ENCODE peak calls at places on chromosomes 7 and 10, in seven cellular contexts. One of them, this sample, is unnamed.
A peak's percentile ranks its signal among the peaks of the same experiment; 100 is the strongest.

GRCh38 chr7:33054261-33054964 is 8.2 kb downstream of the NT5C3A start:
- DNase-seq in H1: no peak
- DNase-seq in HCT116: no peak
- DNase-seq in esophagus muscularis mucosa: no peak
- DNase-seq in upper lobe of left lung: no peak
- DNase-seq in suprapubic skin: no peak
- DNase-seq in transverse colon: no peak
- DNase-seq in this sample: no peak

GRCh38 chr10:71569775-71570588 is 149.6 kb downstream of the C10orf105 start:
- DNase-seq in suprapubic skin: peak; percentile 83
- DNase-seq in esophagus muscularis mucosa: peak; percentile 94
- DNase-seq in transverse colon: peak; percentile 81
- DNase-seq in H1: peak; percentile 59
- DNase-seq in HCT116: peak; percentile 18
- DNase-seq in upper lobe of left lung: no peak
- DNase-seq in this sample: peak; percentile 71

GRCh38 chr7:155000795-155001194 is 2.1 kb downstream of the PAXIP1 start:
- DNase-seq in HCT116: no peak
- DNase-seq in suprapubic skin: no peak
- DNase-seq in transverse colon: peak; percentile 22
- DNase-seq in esophagus muscularis mucosa: no peak
- DNase-seq in H1: no peak
- DNase-seq in upper lobe of left lung: no peak
- DNase-seq in this sample: no peak

GRCh38 chr7:97845622-97846203 is 26.5 kb downstream of the ASNS start:
- DNase-seq in H1: no peak
- DNase-seq in upper lobe of left lung: no peak
- DNase-seq in transverse colon: no peak
- DNase-seq in HCT116: peak; percentile 13
- DNase-seq in esophagus muscularis mucosa: no peak
- DNase-seq in suprapubic skin: no peak
- DNase-seq in this sample: no peak

GRCh38 chr10:86547291-86547690 is 25.7 kb upstream of the WAPL start:
- DNase-seq in HCT116: no peak
- DNase-seq in upper lobe of left lung: no peak
- DNase-seq in esophagus muscularis mucosa: no peak
- DNase-seq in suprapubic skin: no peak
- DNase-seq in transverse colon: no peak
- DNase-seq in H1: no peak
- DNase-seq in this sample: no peak

GRCh38 chr10:10826125-10826524 is 191.5 kb upstream of the CELF2 start:
- DNase-seq in H1: no peak
- DNase-seq in transverse colon: no peak
- DNase-seq in upper lobe of left lung: no peak
- DNase-seq in esophagus muscularis mucosa: no peak
- DNase-seq in HCT116: no peak
- DNase-seq in suprapubic skin: no peak
- DNase-seq in this sample: no peak

GRCh38 chr7:151727579-151728285 is 149.2 kb downstream of the PRKAG2 start:
- DNase-seq in H1: peak; percentile 54
- DNase-seq in esophagus muscularis mucosa: peak; percentile 96
- DNase-seq in suprapubic skin: peak; percentile 95
- DNase-seq in upper lobe of left lung: peak; percentile 88
- DNase-seq in transverse colon: peak; percentile 66
- DNase-seq in HCT116: peak; percentile 91
- DNase-seq in this sample: peak; percentile 58

GRCh38 chr10:100670828-100671479 is 74.4 kb upstream of the PAX2 start:
- DNase-seq in esophagus muscularis mucosa: no peak
- DNase-seq in upper lobe of left lung: peak; percentile 93
- DNase-seq in transverse colon: peak; percentile 27
- DNase-seq in H1: no peak
- DNase-seq in HCT116: no peak
- DNase-seq in suprapubic skin: no peak
- DNase-seq in this sample: no peak

GRCh38 chr7:44212018-44212417 is 11.2 kb downstream of the YKT6 start:
- DNase-seq in transverse colon: no peak
- DNase-seq in suprapubic skin: peak; percentile 33
- DNase-seq in esophagus muscularis mucosa: no peak
- DNase-seq in HCT116: no peak
- DNase-seq in H1: no peak
- DNase-seq in upper lobe of left lung: no peak
- DNase-seq in this sample: no peak

GRCh38 chr7:135959655-135960363 is 17.4 kb downstream of the MTPN start:
- DNase-seq in upper lobe of left lung: no peak
- DNase-seq in transverse colon: no peak
- DNase-seq in esophagus muscularis mucosa: no peak
- DNase-seq in HCT116: no peak
- DNase-seq in H1: no peak
- DNase-seq in suprapubic skin: no peak
- DNase-seq in this sample: no peak

GRCh38 chr10:126524526-126524925 is 136.2 kb upstream of the ADAM12 start:
- DNase-seq in HCT116: no peak
- DNase-seq in upper lobe of left lung: no peak
- DNase-seq in suprapubic skin: no peak
- DNase-seq in esophagus muscularis mucosa: no peak
- DNase-seq in transverse colon: no peak
- DNase-seq in H1: no peak
- DNase-seq in this sample: no peak

GRCh38 chr7:142611566-142612250 is 137.6 kb upstream of the PRSS1 start:
- DNase-seq in upper lobe of left lung: no peak
- DNase-seq in suprapubic skin: no peak
- DNase-seq in HCT116: no peak
- DNase-seq in H1: no peak
- DNase-seq in transverse colon: no peak
- DNase-seq in esophagus muscularis mucosa: no peak
- DNase-seq in this sample: no peak

GRCh38 chr10:114718386-114718785 is 60.3 kb upstream of the ABLIM1 start:
- DNase-seq in HCT116: no peak
- DNase-seq in suprapubic skin: no peak
- DNase-seq in upper lobe of left lung: no peak
- DNase-seq in transverse colon: no peak
- DNase-seq in H1: no peak
- DNase-seq in esophagus muscularis mucosa: no peak
- DNase-seq in this sample: no peak

GRCh38 chr7:18760046-18760445 is 264.5 kb downstream of the HDAC9 start:
- DNase-seq in upper lobe of left lung: no peak
- DNase-seq in transverse colon: no peak
- DNase-seq in suprapubic skin: no peak
- DNase-seq in HCT116: no peak
- DNase-seq in H1: no peak
- DNase-seq in esophagus muscularis mucosa: no peak
- DNase-seq in this sample: no peak

GRCh38 chr7:132354527-132354926 is 221.7 kb downstream of the PLXNA4 start:
- DNase-seq in transverse colon: no peak
- DNase-seq in suprapubic skin: no peak
- DNase-seq in upper lobe of left lung: no peak
- DNase-seq in esophagus muscularis mucosa: no peak
- DNase-seq in H1: no peak
- DNase-seq in HCT116: no peak
- DNase-seq in this sample: no peak

GRCh38 chr7:117169907-117170306 is 153.0 kb downstream of the WNT2 start:
- DNase-seq in suprapubic skin: no peak
- DNase-seq in HCT116: no peak
- DNase-seq in esophagus muscularis mucosa: no peak
- DNase-seq in upper lobe of left lung: no peak
- DNase-seq in H1: no peak
- DNase-seq in transverse colon: no peak
- DNase-seq in this sample: no peak

GRCh38 chr7:139588632-139589031 is 65.1 kb downstream of the CLEC2L start:
- DNase-seq in HCT116: no peak
- DNase-seq in H1: no peak
- DNase-seq in esophagus muscularis mucosa: peak; percentile 90
- DNase-seq in transverse colon: no peak
- DNase-seq in suprapubic skin: no peak
- DNase-seq in upper lobe of left lung: no peak
- DNase-seq in this sample: no peak

GRCh38 chr7:79458796-79459195 is 5.3 kb upstream of the MAGI2 start:
- DNase-seq in HCT116: no peak
- DNase-seq in esophagus muscularis mucosa: no peak
- DNase-seq in upper lobe of left lung: no peak
- DNase-seq in transverse colon: no peak
- DNase-seq in suprapubic skin: no peak
- DNase-seq in H1: no peak
- DNase-seq in this sample: no peak

GRCh38 chr7:115352375-115352774 is 430.5 kb downstream of the MDFIC start:
- DNase-seq in transverse colon: no peak
- DNase-seq in H1: no peak
- DNase-seq in upper lobe of left lung: no peak
- DNase-seq in HCT116: no peak
- DNase-seq in suprapubic skin: no peak
- DNase-seq in esophagus muscularis mucosa: no peak
- DNase-seq in this sample: no peak

GRCh38 chr7:150383710-150384397 is 4.7 kb downstream of the ZNF775 start:
- DNase-seq in transverse colon: peak; percentile 87
- DNase-seq in upper lobe of left lung: peak; percentile 74
- DNase-seq in suprapubic skin: no peak
- DNase-seq in esophagus muscularis mucosa: no peak
- DNase-seq in HCT116: no peak
- DNase-seq in H1: peak; percentile 94
- DNase-seq in this sample: peak; percentile 44

GRCh38 chr10:14750900-14751575 is 23.7 kb downstream of the FAM107B start:
- DNase-seq in transverse colon: peak; percentile 29
- DNase-seq in upper lobe of left lung: no peak
- DNase-seq in esophagus muscularis mucosa: peak; percentile 79
- DNase-seq in H1: no peak
- DNase-seq in HCT116: no peak
- DNase-seq in suprapubic skin: peak; percentile 71
- DNase-seq in this sample: no peak
- H3K27ac ChIP-seq in transverse colon: peak overlapping the region; percentile 75
- H3K27ac ChIP-seq in upper lobe of left lung: no peak overlapping the region
- H3K27ac ChIP-seq in esophagus muscularis mucosa: peak overlapping the region; percentile 74
- H3K27ac ChIP-seq in H1: no peak overlapping the region
- H3K27ac ChIP-seq in HCT116: no peak overlapping the region
- H3K27ac ChIP-seq in suprapubic skin: peak overlapping the region; percentile 72
- H3K27ac ChIP-seq in this sample: peak overlapping the region; percentile 1

GRCh38 chr10:117218654-117219053 is 21.4 kb downstream of the KCNK18 start:
- DNase-seq in esophagus muscularis mucosa: no peak
- DNase-seq in HCT116: no peak
- DNase-seq in H1: no peak
- DNase-seq in suprapubic skin: no peak
- DNase-seq in upper lobe of left lung: no peak
- DNase-seq in transverse colon: no peak
- DNase-seq in this sample: no peak

GRCh38 chr10:117217196-117217761 is 20.0 kb downstream of the KCNK18 start:
- DNase-seq in upper lobe of left lung: no peak
- DNase-seq in H1: no peak
- DNase-seq in suprapubic skin: peak; percentile 62
- DNase-seq in esophagus muscularis mucosa: no peak
- DNase-seq in HCT116: no peak
- DNase-seq in transverse colon: peak; percentile 32
- DNase-seq in this sample: no peak

GRCh38 chr10:117215079-117215478 is 17.8 kb downstream of the KCNK18 start:
- DNase-seq in upper lobe of left lung: no peak
- DNase-seq in transverse colon: no peak
- DNase-seq in H1: no peak
- DNase-seq in esophagus muscularis mucosa: no peak
- DNase-seq in suprapubic skin: no peak
- DNase-seq in HCT116: no peak
- DNase-seq in this sample: no peak

GRCh38 chr10:117216028-117216427 is 18.7 kb downstream of the KCNK18 start:
- DNase-seq in suprapubic skin: peak; percentile 54
- DNase-seq in esophagus muscularis mucosa: no peak
- DNase-seq in upper lobe of left lung: no peak
- DNase-seq in H1: no peak
- DNase-seq in HCT116: no peak
- DNase-seq in transverse colon: no peak
- DNase-seq in this sample: no peak

GRCh38 chr10:117216611-117217195 is 19.4 kb downstream of the KCNK18 start:
- DNase-seq in esophagus muscularis mucosa: no peak
- DNase-seq in HCT116: peak; percentile 54
- DNase-seq in suprapubic skin: peak; percentile 74
- DNase-seq in transverse colon: peak; percentile 65
- DNase-seq in upper lobe of left lung: peak; percentile 94
- DNase-seq in H1: peak; percentile 59
- DNase-seq in this sample: peak; percentile 46
- TF ChIP-seq POLR2AphosphoS5 in esophagus muscularis mucosa: peak; percentile 27
- TF ChIP-seq POLR2AphosphoS5 in HCT116: no peak
- TF ChIP-seq POLR2AphosphoS5 in suprapubic skin: no peak
- TF ChIP-seq POLR2AphosphoS5 in transverse colon: no peak
- TF ChIP-seq POLR2AphosphoS5 in upper lobe of left lung: no peak
- TF ChIP-seq POLR2AphosphoS5 in H1: no peak
- TF ChIP-seq POLR2AphosphoS5 in this sample: no peak

GRCh38 chr10:13703101-13703818 is 116.5 kb downstream of the PRPF18 start:
- DNase-seq in upper lobe of left lung: no peak
- DNase-seq in transverse colon: no peak
- DNase-seq in HCT116: no peak
- DNase-seq in suprapubic skin: no peak
- DNase-seq in esophagus muscularis mucosa: no peak
- DNase-seq in H1: no peak
- DNase-seq in this sample: no peak

GRCh38 chr10:13705526-13706169 is 118.9 kb downstream of the PRPF18 start:
- DNase-seq in upper lobe of left lung: no peak
- DNase-seq in esophagus muscularis mucosa: no peak
- DNase-seq in HCT116: no peak
- DNase-seq in transverse colon: no peak
- DNase-seq in suprapubic skin: no peak
- DNase-seq in H1: no peak
- DNase-seq in this sample: no peak

GRCh38 chr10:13706175-13706574 is 119.4 kb downstream of the PRPF18 start:
- DNase-seq in transverse colon: no peak
- DNase-seq in HCT116: no peak
- DNase-seq in esophagus muscularis mucosa: no peak
- DNase-seq in H1: no peak
- DNase-seq in upper lobe of left lung: no peak
- DNase-seq in suprapubic skin: no peak
- DNase-seq in this sample: no peak

GRCh38 chr10:13704969-13705368 is 118.2 kb downstream of the PRPF18 start:
- DNase-seq in H1: no peak
- DNase-seq in suprapubic skin: no peak
- DNase-seq in transverse colon: no peak
- DNase-seq in esophagus muscularis mucosa: no peak
- DNase-seq in HCT116: no peak
- DNase-seq in upper lobe of left lung: no peak
- DNase-seq in this sample: no peak

DNA sequence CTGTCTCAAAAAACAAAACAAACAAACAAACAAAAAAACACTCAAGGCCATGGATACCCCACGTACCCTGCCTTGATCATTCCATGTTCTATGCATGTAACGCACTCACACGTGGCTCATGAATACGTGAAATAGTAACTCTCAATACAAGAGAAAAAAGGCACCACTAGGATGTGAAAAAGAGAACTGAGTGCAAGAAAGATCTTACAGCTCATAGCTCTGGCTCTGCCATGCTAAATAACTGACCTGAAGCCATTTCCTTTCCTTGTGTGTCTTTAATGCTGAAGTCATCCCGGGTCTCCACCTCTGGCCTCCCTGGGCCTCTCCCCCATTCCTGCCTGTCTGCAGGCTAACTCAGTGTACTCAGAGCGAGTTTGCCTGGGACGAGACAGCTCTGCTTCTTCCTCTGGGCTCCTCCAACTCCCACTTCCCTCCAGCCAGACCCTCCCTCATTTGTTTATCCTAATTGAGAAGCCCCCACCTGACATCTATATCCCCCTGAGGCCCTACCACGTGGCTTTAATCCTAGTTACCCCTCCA is 117.3 kb downstream of the PRPF18 start:
- DNase-seq in H1: no peak
- DNase-seq in transverse colon: no peak
- DNase-seq in upper lobe of left lung: no peak
- DNase-seq in HCT116: no peak
- DNase-seq in suprapubic skin: no peak
- DNase-seq in esophagus muscularis mucosa: no peak
- DNase-seq in this sample: no peak
- TF ChIP-seq POLR2A in H1: no peak
- TF ChIP-seq POLR2A in transverse colon: no peak
- TF ChIP-seq POLR2A in upper lobe of left lung: no peak
- TF ChIP-seq POLR2A in HCT116: no peak
- TF ChIP-seq POLR2A in suprapubic skin: no peak
- TF ChIP-seq POLR2A in esophagus muscularis mucosa: no peak
- TF ChIP-seq POLR2A in this sample: no peak

GRCh38 chr10:93758510-93758885 is 762 bp downstream of the LGI1 start:
- DNase-seq in HCT116: no peak
- DNase-seq in upper lobe of left lung: no peak
- DNase-seq in transverse colon: no peak
- DNase-seq in esophagus muscularis mucosa: no peak
- DNase-seq in H1: no peak
- DNase-seq in suprapubic skin: no peak
- DNase-seq in this sample: no peak
- H3K27ac ChIP-seq in HCT116: no peak overlapping the region
- H3K27ac ChIP-seq in upper lobe of left lung: no peak overlapping the region
- H3K27ac ChIP-seq in transverse colon: peak overlapping the region; percentile 62
- H3K27ac ChIP-seq in esophagus muscularis mucosa: no peak overlapping the region
- H3K27ac ChIP-seq in H1: no peak overlapping the region
- H3K27ac ChIP-seq in suprapubic skin: no peak overlapping the region
- H3K27ac ChIP-seq in this sample: no peak overlapping the region